ENCODE peak calls at places on chromosomes 6 and 20, in nine cellular contexts. T, B, C, V, F, X, S, Z and A are unnamed samples.

GRCh38 chr6:26243132-26243531 is 121.9 kb upstream of the BTN3A2 start:
- DNase-seq in T (no peak), B (no peak), C (no peak), V (no peak), F (no peak), X (no peak), S (no peak), Z (no peak), A (no peak)

GRCh38 chr6:124741341-124741740 is 220.9 kb upstream of the RNF217 start:
- DNase-seq in T (no peak), B (no peak), C (no peak), V (no peak), F (no peak), X (no peak), S (no peak), Z (no peak), A (no peak)

GRCh38 chr20:10316582-10316981 is 98.0 kb downstream of the SNAP25 start:
- DNase-seq in T (peak; percentile 78), B (no peak), C (no peak), V (no peak), F (no peak), X (no peak), S (no peak), Z (peak; percentile 23), A (no peak)

GRCh38 chr6:39978240-39978639 is 44.0 kb upstream of the MOCS1 start:
- DNase-seq in T (no peak), B (no peak), C (no peak), V (no peak), F (no peak), X (no peak), S (no peak), Z (no peak), A (no peak)

GRCh38 chr6:111850288-111850937 is 22.8 kb downstream of the FYN start:
- DNase-seq in T (no peak), B (no peak), C (no peak), V (no peak), F (no peak), X (peak; percentile 32), S (no peak), Z (no peak), A (no peak)

GRCh38 chr20:50484271-50484976 is 25.8 kb upstream of the PTPN1 start:
- DNase-seq in T (no peak), B (no peak), C (no peak), V (no peak), F (no peak), X (no peak), S (no peak), Z (peak; percentile 80), A (no peak)

GRCh38 chr20:63206878-63207277 is 9.1 kb downstream of the YTHDF1 start:
- DNase-seq in T (no peak), B (no peak), C (no peak), V (no peak), F (no peak), X (no peak), S (no peak), Z (no peak), A (no peak)

GRCh38 chr20:53903652-53903987 is 166.8 kb downstream of the BCAS1 start:
- DNase-seq in T (no peak), B (no peak), C (no peak), V (no peak), F (no peak), X (no peak), S (no peak), Z (peak; percentile 92), A (no peak)

GRCh38 chr6:99402458-99402857 is 8.5 kb upstream of the COQ3 start:
- DNase-seq in T (no peak), B (no peak), C (no peak), V (no peak), F (no peak), X (no peak), S (no peak), Z (no peak), A (no peak)

GRCh38 chr6:113632220-113632864 is 224.8 kb upstream of the MARCKS start:
- DNase-seq in T (peak; percentile 78), B (peak; percentile 90), C (peak; percentile 87), V (no peak), F (peak; percentile 45), X (peak; percentile 20), S (no peak), Z (no peak), A (no peak)

GRCh38 chr6:113630365-113630737 is 226.8 kb upstream of the MARCKS start:
- DNase-seq in T (no peak), B (no peak), C (no peak), V (no peak), F (no peak), X (no peak), S (no peak), Z (no peak), A (no peak)

GRCh38 chr6:113629940-113630339 is 227.2 kb upstream of the MARCKS start:
- DNase-seq in T (no peak), B (no peak), C (no peak), V (no peak), F (no peak), X (no peak), S (no peak), Z (no peak), A (no peak)

GRCh38 chr6:113631616-113632015 is 225.5 kb upstream of the MARCKS start:
- DNase-seq in T (no peak), B (no peak), C (no peak), V (no peak), F (no peak), X (no peak), S (no peak), Z (no peak), A (no peak)

GRCh38 chr6:113630738-113631535 is 226.2 kb upstream of the MARCKS start:
- DNase-seq in T (no peak), B (peak; percentile 21), C (no peak), V (no peak), F (no peak), X (no peak), S (no peak), Z (no peak), A (no peak)
- TF ChIP-seq POLR2A in T (no peak), B (no peak), C (no peak), V (no peak), F (no peak), X (no peak), S (no peak), Z (no peak), A (no peak)

GRCh38 chr20:60138263-60139127 is 180.3 kb downstream of the CDH26 start:
- DNase-seq in T (no peak), B (peak; percentile 62), C (peak; percentile 86), V (peak; percentile 24), F (peak; percentile 55), X (no peak), S (no peak), Z (peak; percentile 88), A (no peak)
- TF ChIP-seq POLR2A in T (no peak), B (peak; percentile 12), C (no peak), V (no peak), F (no peak), X (no peak), S (no peak), Z (no peak), A (no peak)

GRCh38 chr6:3193102-3193837 is 34.2 kb downstream of the TUBB2B start:
- DNase-seq in T (no peak), B (no peak), C (peak; percentile 77), V (no peak), F (no peak), X (no peak), S (no peak), Z (no peak), A (no peak)

GRCh38 chr6:3196770-3197169 is 30.7 kb downstream of the TUBB2B start:
- DNase-seq in T (no peak), B (no peak), C (no peak), V (no peak), F (no peak), X (no peak), S (no peak), Z (no peak), A (no peak)

GRCh38 chr6:3195377-3195694 is 32.1 kb downstream of the TUBB2B start:
- DNase-seq in T (no peak), B (no peak), C (peak; percentile 7), V (no peak), F (no peak), X (no peak), S (no peak), Z (no peak), A (no peak)

GRCh38 chr6:3194535-3195376 is 32.7 kb downstream of the TUBB2B start:
- DNase-seq in T (no peak), B (no peak), C (peak; percentile 59), V (no peak), F (no peak), X (peak; percentile 59), S (no peak), Z (no peak), A (no peak)

GRCh38 chr6:3195695-3196497 is 31.6 kb downstream of the TUBB2B start:
- DNase-seq in T (peak; percentile 90), B (no peak), C (peak; percentile 76), V (no peak), F (no peak), X (no peak), S (no peak), Z (peak; percentile 40), A (no peak)
- TF ChIP-seq POLR2A in T (peak; percentile 84), B (no peak), C (no peak), V (no peak), F (no peak), X (no peak), S (no peak), Z (no peak), A (no peak)

GRCh38 chr6:107331409-107332386 is 127.7 kb downstream of the PDSS2 start:
- DNase-seq in T (peak; percentile 50), B (no peak), C (no peak), V (no peak), F (no peak), X (no peak), S (no peak), Z (no peak), A (no peak)
- TF ChIP-seq POLR2A in T (no peak), B (no peak), C (no peak), V (no peak), F (no peak), X (no peak), S (no peak), Z (no peak), A (no peak)

DNA sequence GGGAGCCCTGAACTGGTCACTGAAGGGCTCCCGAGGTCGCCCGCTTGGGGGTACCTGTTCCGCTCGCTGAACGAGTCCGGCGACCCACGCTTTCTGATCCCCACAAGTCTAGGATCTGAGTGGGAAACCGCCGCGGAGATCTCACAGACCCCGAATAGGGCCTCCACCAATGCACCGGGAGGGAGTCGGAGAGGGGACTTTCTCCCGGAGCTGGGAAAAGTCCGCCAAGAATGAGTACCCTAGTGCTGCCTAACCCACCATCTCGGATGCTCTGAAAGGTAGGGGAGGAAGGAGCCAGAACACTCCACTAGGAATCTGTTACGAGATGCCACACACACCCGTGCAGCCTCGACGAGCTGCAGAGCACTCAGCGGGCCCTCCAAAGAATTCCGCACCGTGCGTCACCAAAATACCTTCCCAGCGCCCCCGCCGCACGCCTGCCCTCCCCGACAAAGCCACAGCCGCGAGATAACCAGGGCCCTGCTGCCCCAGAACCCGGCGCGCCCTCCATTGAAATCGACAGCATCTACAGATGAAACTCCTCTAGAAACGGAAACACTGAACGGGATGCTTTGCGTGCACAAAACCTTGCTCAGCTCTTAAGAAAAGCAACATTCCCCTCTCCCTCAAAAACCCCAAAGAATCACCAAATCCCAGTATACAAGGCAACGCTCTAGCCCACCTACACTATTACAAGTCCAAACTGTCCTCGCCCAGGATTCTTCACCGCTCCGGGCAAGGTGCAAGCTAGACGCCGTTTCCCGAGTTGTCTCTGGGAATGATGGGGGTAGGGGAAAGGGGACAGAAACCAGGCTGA is 686 bp downstream of the COL12A1 start:
- DNase-seq in T (no peak), B (no peak), C (peak; percentile 91), V (peak; percentile 69), F (no peak), X (peak; percentile 36), S (no peak), Z (no peak), A (peak; percentile 49)
- TF ChIP-seq POLR2A in T (no peak), B (no peak), C (no peak), V (no peak), F (no peak), X (no peak), S (no peak), Z (no peak), A (no peak)